ENCODE peak calls at places on chromosomes 5 and 9, in ten cellular contexts. C, N, H, P, E, O, Z, T, F and S are unnamed samples.

GRCh38 chr5:39080168-39080567 is 6.0 kb upstream of the RICTOR start:
- DNase-seq in C (no peak), N (no peak), H (no peak), P (no peak), E (no peak), O (no peak), Z (peak; percentile 24), T (no peak), F (no peak), S (no peak)

GRCh38 chr9:18585996-18586395 is 112.0 kb downstream of the ADAMTSL1 start:
- DNase-seq in C (no peak), N (no peak), H (no peak), P (no peak), E (no peak), O (no peak), Z (no peak), T (no peak), F (no peak), S (no peak)

GRCh38 chr9:1044643-1045042 is 5.5 kb upstream of the DMRT2 start:
- DNase-seq in C (peak; percentile 25), N (no peak), H (no peak), P (peak; percentile 40), E (no peak), O (no peak), Z (no peak), T (no peak), F (no peak), S (no peak)

GRCh38 chr9:34675048-34675714 is 12.7 kb upstream of the CCL27 start:
- DNase-seq in C (peak; percentile 97), N (peak; percentile 91), H (no peak), P (peak; percentile 57), E (peak; percentile 89), O (peak; percentile 69), Z (peak; percentile 36), T (peak; percentile 83), F (peak; percentile 53), S (no peak)

GRCh38 chr5:150022163-150022540 is 21.6 kb downstream of the HMGXB3 start:
- DNase-seq in C (no peak), N (no peak), H (no peak), P (no peak), E (no peak), O (peak; percentile 98), Z (peak; percentile 95), T (peak; percentile 96), F (peak; percentile 89), S (peak; percentile 69)

GRCh38 chr5:59562756-59563389 is 330.7 kb downstream of the PDE4D start:
- DNase-seq in C (peak; percentile 79), N (peak; percentile 55), H (peak; percentile 41), P (no peak), E (no peak), O (peak; percentile 54), Z (peak; percentile 79), T (peak; percentile 56), F (peak; percentile 49), S (no peak)

GRCh38 chr9:95078934-95079333 is 238.6 kb downstream of the FANCC start:
- DNase-seq in C (peak; percentile 59), N (peak; percentile 58), H (no peak), P (no peak), E (no peak), O (no peak), Z (no peak), T (no peak), F (no peak), S (no peak)

GRCh38 chr5:176608937-176609723 is 826 bp downstream of the GPRIN1 start:
- DNase-seq in C (no peak), N (no peak), H (no peak), P (no peak), E (no peak), O (no peak), Z (no peak), T (no peak), F (no peak), S (no peak)

GRCh38 chr9:99296375-99296951 is 74.4 kb downstream of the SEC61B start:
- DNase-seq in C (peak; percentile 27), N (no peak), H (no peak), P (peak; percentile 40), E (no peak), O (no peak), Z (no peak), T (no peak), F (no peak), S (no peak)

GRCh38 chr5:84393969-84394368 is 9.3 kb upstream of the EDIL3 start:
- DNase-seq in C (no peak), N (no peak), H (no peak), P (no peak), E (no peak), O (peak; percentile 71), Z (peak; percentile 93), T (peak; percentile 78), F (peak; percentile 95), S (no peak)

GRCh38 chr5:43572357-43572756 is 15.5 kb upstream of the PAIP1 start:
- DNase-seq in C (no peak), N (no peak), H (no peak), P (no peak), E (no peak), O (no peak), Z (no peak), T (no peak), F (no peak), S (no peak)

GRCh38 chr5:83321656-83322055 is 149.9 kb upstream of the VCAN start:
- DNase-seq in C (no peak), N (no peak), H (peak; percentile 9), P (no peak), E (no peak), O (peak; percentile 11), Z (no peak), T (peak; percentile 39), F (no peak), S (peak; percentile 16)

GRCh38 chr9:136734837-136735496 is 7.8 kb downstream of the LCN10 start:
- DNase-seq in C (no peak), N (no peak), H (no peak), P (peak; percentile 3), E (no peak), O (no peak), Z (no peak), T (no peak), F (no peak), S (no peak)

GRCh38 chr9:126681336-126681735 is 67.6 kb downstream of the LMX1B start:
- DNase-seq in C (peak; percentile 63), N (no peak), H (no peak), P (no peak), E (no peak), O (peak; percentile 19), Z (no peak), T (no peak), F (no peak), S (no peak)

GRCh38 chr9:103242025-103242424 is 246.9 kb downstream of the CYLC2 start:
- DNase-seq in C (no peak), N (no peak), H (no peak), P (no peak), E (no peak), O (peak; percentile 43), Z (peak; percentile 24), T (no peak), F (peak; percentile 26), S (no peak)
- TF ChIP-seq CTCF in C (no peak), N (no peak), H (no peak), P (no peak), E (no peak), O (no peak), Z (no peak), T (no peak), F (no peak), S (no peak)

GRCh38 chr5:140044041-140044440 is 942 bp upstream of the NRG2 start:
- DNase-seq in C (peak; percentile 54), N (no peak), H (no peak), P (no peak), E (no peak), O (no peak), Z (no peak), T (no peak), F (no peak), S (no peak)

GRCh38 chr5:140041099-140041491 is 2.0 kb downstream of the NRG2 start:
- DNase-seq in C (no peak), N (no peak), H (no peak), P (no peak), E (no peak), O (peak; percentile 35), Z (no peak), T (no peak), F (no peak), S (no peak)

GRCh38 chr5:140041492-140042421 is 1.3 kb downstream of the NRG2 start:
- DNase-seq in C (peak; percentile 53), N (peak; percentile 55), H (no peak), P (peak; percentile 57), E (peak; percentile 18), O (peak; percentile 98), Z (peak; percentile 43), T (peak; percentile 41), F (peak; percentile 52), S (no peak)

GRCh38 chr5:140042551-140043507 is at the start of gene NRG2:
- DNase-seq in C (peak; percentile 91), N (peak; percentile 89), H (no peak), P (peak; percentile 81), E (peak; percentile 68), O (peak; percentile 63), Z (no peak), T (peak; percentile 44), F (peak; percentile 25), S (peak; percentile 14)

DNA sequence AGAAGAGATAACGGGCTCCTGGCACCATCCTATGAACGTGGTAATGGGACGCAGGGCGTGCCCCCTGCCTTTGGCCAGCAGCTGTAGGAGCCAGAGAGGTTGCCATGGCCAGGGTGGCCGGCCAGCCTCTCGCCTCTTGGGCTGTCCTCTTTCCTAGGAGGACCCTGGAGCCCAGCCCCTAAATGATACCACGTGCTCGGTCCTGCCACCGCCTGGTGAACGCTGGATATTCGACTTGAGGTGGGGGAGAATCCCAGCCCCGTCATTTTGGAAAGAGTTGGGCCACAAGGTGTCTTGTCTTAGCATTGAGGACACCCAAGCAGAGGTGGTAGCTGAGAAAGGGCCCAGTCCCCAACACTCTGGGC is 391 bp upstream of the NRG2 start:
- DNase-seq in C (peak; percentile 81), N (peak; percentile 79), H (no peak), P (peak; percentile 33), E (peak; percentile 12), O (peak; percentile 29), Z (no peak), T (no peak), F (no peak), S (no peak)
- TF ChIP-seq CTCF in C (no peak), N (peak; percentile 21), H (no peak), P (no peak), E (no peak), O (no peak), Z (no peak), T (no peak), F (no peak), S (no peak)

GRCh38 chr9:75918909-75919308 is 28.4 kb downstream of the PCSK5 start:
- DNase-seq in C (no peak), N (no peak), H (no peak), P (no peak), E (no peak), O (no peak), Z (no peak), T (no peak), F (no peak), S (no peak)
- TF ChIP-seq CTCF in C (no peak), N (no peak), H (no peak), P (no peak), E (no peak), O (no peak), Z (no peak), T (no peak), F (no peak), S (no peak)

DNA sequence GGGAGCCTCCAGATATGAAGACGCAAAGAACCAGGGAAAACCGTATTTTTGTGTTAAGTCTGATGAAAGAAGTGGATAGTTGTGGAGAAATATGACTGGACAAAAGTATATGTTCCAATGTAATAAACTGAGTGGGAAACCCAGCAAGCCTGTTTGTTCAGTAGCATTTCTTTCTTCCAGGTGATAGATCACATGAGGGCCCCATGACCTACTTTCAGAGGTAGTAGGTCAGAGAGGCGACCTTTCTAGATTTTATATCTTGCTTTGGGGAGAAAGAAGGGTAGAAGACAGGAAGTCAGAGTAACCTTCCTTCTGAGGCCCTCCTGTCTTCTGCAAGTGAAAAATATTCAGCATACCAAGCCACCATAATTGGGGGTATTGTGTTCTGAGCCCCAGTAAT is 31.5 kb downstream of the CCDC171 start:
- DNase-seq in C (no peak), N (no peak), H (no peak), P (no peak), E (no peak), O (no peak), Z (no peak), T (no peak), F (no peak), S (no peak)
- TF ChIP-seq CTCF in C (no peak), N (no peak), H (no peak), P (no peak), E (no peak), O (no peak), Z (no peak), T (no peak), F (no peak), S (no peak)